ENCODE peak calls at places on chromosomes 2 and 18, in six cellular contexts. H, X, M, P, F and S are unnamed samples.

GRCh38 chr2:67667054-67667908 is 270.1 kb downstream of the ETAA1 start:
- DNase-seq in H (no peak), X (no peak), M (no peak), P (no peak), F (no peak), S (no peak)

GRCh38 chr2:241272722-241273551 is 42.5 kb downstream of the HDLBP start:
- DNase-seq in H (peak), X (peak), M (no peak), P (no peak), F (peak), S (peak)

GRCh38 chr2:98617149-98617548 is 8.8 kb downstream of the UNC50 start:
- DNase-seq in H (no peak), X (no peak), M (no peak), P (no peak), F (no peak), S (no peak)

GRCh38 chr2:54387592-54387991 is 68.5 kb upstream of the SPTBN1 start:
- DNase-seq in H (no peak), X (no peak), M (no peak), P (no peak), F (no peak), S (no peak)

GRCh38 chr2:98026927-98027522 is 31.3 kb upstream of the TMEM131 start:
- DNase-seq in H (no peak), X (no peak), M (no peak), P (no peak), F (no peak), S (no peak)

GRCh38 chr2:172276961-172277360 is 150.4 kb upstream of the ITGA6 start:
- DNase-seq in H (no peak), X (no peak), M (no peak), P (no peak), F (no peak), S (no peak)

GRCh38 chr18:24055878-24056277 is 41.3 kb downstream of the TTC39C start:
- DNase-seq in H (no peak), X (no peak), M (no peak), P (no peak), F (no peak), S (no peak)

GRCh38 chr2:216121255-216121654 is 12.1 kb downstream of the XRCC5 start:
- DNase-seq in H (no peak), X (no peak), M (no peak), P (no peak), F (no peak), S (no peak)

GRCh38 chr18:5779922-5780321 is 115.4 kb downstream of the TMEM200C start:
- DNase-seq in H (no peak), X (no peak), M (no peak), P (no peak), F (no peak), S (no peak)

GRCh38 chr18:63828120-63828519 is 52.9 kb downstream of the SERPINB7 start:
- DNase-seq in H (no peak), X (no peak), M (no peak), P (no peak), F (no peak), S (no peak)

GRCh38 chr18:44826418-44827259 is 146.0 kb downstream of the SETBP1 start:
- DNase-seq in H (no peak), X (no peak), M (peak), P (peak), F (no peak), S (no peak)

GRCh38 chr2:101286684-101287083 is 21.8 kb downstream of the RNF149 start:
- DNase-seq in H (no peak), X (no peak), M (no peak), P (no peak), F (no peak), S (no peak)

GRCh38 chr18:79926715-79927596 is 24.5 kb downstream of the SLC66A2 start:
- DNase-seq in H (no peak), X (no peak), M (no peak), P (peak), F (no peak), S (peak)